ENCODE peak calls at places on chromosomes 16 and 17, in four cellular contexts. U is HT-29, Z is cardiac fibroblast, L is NCI-H146. H is an unnamed sample.

GRCh38 chr16:88523381-88524159 is 46.6 kb upstream of the ZC3H18 start:
- DNase-seq in U (no peak), Z (no peak), L (no peak), H (no peak)

GRCh38 chr17:17835415-17836249 is 1.2 kb downstream of the SREBF1 start:
- DNase-seq in U (no peak), Z (no peak), L (no peak), H (no peak)

GRCh38 chr16:69503244-69503643 is 62.5 kb upstream of the NFAT5 start:
- DNase-seq in U (no peak), Z (no peak), L (no peak), H (no peak)

GRCh38 chr17:51050291-51051033 is 70.2 kb downstream of the SPAG9 start:
- DNase-seq in U (no peak), Z (no peak), L (no peak), H (no peak)

GRCh38 chr17:51508048-51508447 is 247.7 kb downstream of the UTP18 start:
- DNase-seq in U (peak; percentile 7), Z (no peak), L (no peak), H (peak; percentile 8)

GRCh38 chr17:37523715-37524219 is 34.1 kb downstream of the DUSP14 start:
- DNase-seq in U (no peak), Z (no peak), L (no peak), H (no peak)

GRCh38 chr17:72657467-72658317 is 434.8 kb downstream of the SLC39A11 start:
- DNase-seq in U (peak; percentile 68), Z (peak; percentile 8), L (peak; percentile 23), H (peak; percentile 57)

GRCh38 chr17:30173649-30174048 is 57.0 kb downstream of the NSRP1 start:
- DNase-seq in U (no peak), Z (peak; percentile 11), L (no peak), H (no peak)

GRCh38 chr16:53142823-53143568 is 88.2 kb downstream of the CHD9 start:
- DNase-seq in U (no peak), Z (no peak), L (no peak), H (no peak)

GRCh38 chr17:72416054-72416691 is 295.4 kb downstream of the SOX9 start:
- DNase-seq in U (peak; percentile 67), Z (peak; percentile 22), L (no peak), H (peak; percentile 95)

GRCh38 chr17:44005865-44006580 is 1.6 kb downstream of the NAGS start:
- DNase-seq in U (peak; percentile 72), Z (no peak), L (peak; percentile 28), H (peak; percentile 72)

GRCh38 chr17:82065193-82065637 is 389 bp downstream of the DUS1L start:
- DNase-seq in U (no peak), Z (no peak), L (no peak), H (peak; percentile 58)

GRCh38 chr16:6682142-6682811 is 650.4 kb upstream of the RBFOX1 start:
- DNase-seq in U (no peak), Z (no peak), L (peak; percentile 20), H (peak; percentile 38)

GRCh38 chr16:20755238-20755637 is 8.6 kb upstream of the ACSM3 start:
- DNase-seq in U (no peak), Z (no peak), L (no peak), H (no peak)

GRCh38 chr16:90009172-90009899 is 9.9 kb downstream of the DBNDD1 start:
- DNase-seq in U (no peak), Z (no peak), L (no peak), H (no peak)

GRCh38 chr17:60169921-60170817 is 20.4 kb downstream of the CA4 start:
- DNase-seq in U (no peak), Z (peak; percentile 61), L (no peak), H (peak; percentile 39)

GRCh38 chr17:42667088-42667951 is 8.2 kb downstream of the TUBG2 start:
- DNase-seq in U (peak; percentile 93), Z (peak; percentile 85), L (no peak), H (peak; percentile 50)

GRCh38 chr16:69937465-69937951 is 13.6 kb upstream of the CLEC18A start:
- DNase-seq in U (no peak), Z (peak; percentile 28), L (no peak), H (no peak)

GRCh38 chr17:54992797-54993639 is 24.5 kb downstream of the STXBP4 start:
- DNase-seq in U (peak; percentile 66), Z (peak; percentile 66), L (peak; percentile 57), H (peak; percentile 77)

GRCh38 chr16:63982156-63982555 is 1139.7 kb downstream of the CDH11 start:
- DNase-seq in U (no peak), Z (no peak), L (no peak), H (no peak)

GRCh38 chr17:4586043-4586442 is 1.7 kb downstream of the SMTNL2 start:
- DNase-seq in U (no peak), Z (no peak), L (no peak), H (no peak)

GRCh38 chr17:18231156-18231555 is 5.7 kb downstream of the LLGL1 start:
- DNase-seq in U (no peak), Z (no peak), L (no peak), H (peak; percentile 17)

GRCh38 chr17:41555105-41555887 is 16.6 kb downstream of the KRT9 start:
- DNase-seq in U (no peak), Z (no peak), L (no peak), H (peak; percentile 34)

GRCh38 chr16:74107795-74108610 is 188.6 kb upstream of the PSMD7 start:
- DNase-seq in U (peak; percentile 67), Z (peak; percentile 4), L (peak; percentile 17), H (peak; percentile 56)

H was measured in NCI-H69.